ENCODE peak calls at places on chromosomes 3 and 15, in six cellular contexts. One of them, this sample, is unnamed.

GRCh38 chr3:197154-197855 is 742 bp downstream of the CHL1 start:
- DNase-seq in WTC11: no peak
- DNase-seq in HCT116: no peak
- DNase-seq in K562: no peak
- DNase-seq in GM12878: no peak
- DNase-seq in HepG2: no peak
- DNase-seq in this sample: no peak

GRCh38 chr3:66402596-66403267 is 98.1 kb downstream of the LRIG1 start:
- DNase-seq in WTC11: no peak
- DNase-seq in HCT116: no peak
- DNase-seq in K562: peak; percentile 14
- DNase-seq in GM12878: no peak
- DNase-seq in HepG2: no peak
- DNase-seq in this sample: no peak

GRCh38 chr3:113214227-113214626 is 2.9 kb downstream of the BOC start:
- DNase-seq in WTC11: no peak
- DNase-seq in HCT116: no peak
- DNase-seq in K562: no peak
- DNase-seq in GM12878: no peak
- DNase-seq in HepG2: no peak
- DNase-seq in this sample: no peak

GRCh38 chr3:9402410-9403228 is 5.2 kb downstream of the SETD5 start:
- DNase-seq in WTC11: peak; percentile 88
- DNase-seq in HCT116: no peak
- DNase-seq in K562: peak; percentile 95
- DNase-seq in GM12878: no peak
- DNase-seq in HepG2: peak; percentile 88
- DNase-seq in this sample: peak; percentile 48

GRCh38 chr3:17039579-17039978 is 154.8 kb downstream of the PLCL2 start:
- DNase-seq in WTC11: no peak
- DNase-seq in HCT116: peak; percentile 78
- DNase-seq in K562: no peak
- DNase-seq in GM12878: no peak
- DNase-seq in HepG2: no peak
- DNase-seq in this sample: no peak

GRCh38 chr15:25250906-25251622 is 187.8 kb downstream of the UBE3A start:
- DNase-seq in WTC11: peak; percentile 2
- DNase-seq in HCT116: no peak
- DNase-seq in K562: no peak
- DNase-seq in GM12878: no peak
- DNase-seq in HepG2: no peak
- DNase-seq in this sample: no peak

GRCh38 chr3:113746955-113747718 is at the start of gene ATP6V1A:
- DNase-seq in WTC11: peak; percentile 72
- DNase-seq in HCT116: no peak
- DNase-seq in K562: peak; percentile 73
- DNase-seq in GM12878: no peak
- DNase-seq in HepG2: peak; percentile 11
- DNase-seq in this sample: peak; percentile 71

GRCh38 chr15:57364282-57365007 is 11.9 kb upstream of the CGNL1 start:
- DNase-seq in WTC11: peak; percentile 56
- DNase-seq in HCT116: no peak
- DNase-seq in K562: no peak
- DNase-seq in GM12878: no peak
- DNase-seq in HepG2: peak; percentile 15
- DNase-seq in this sample: peak; percentile 19

GRCh38 chr3:42210731-42211130 is 55.3 kb downstream of the CCK start:
- DNase-seq in WTC11: no peak
- DNase-seq in HCT116: no peak
- DNase-seq in K562: no peak
- DNase-seq in GM12878: no peak
- DNase-seq in HepG2: peak; percentile 27
- DNase-seq in this sample: no peak

GRCh38 chr3:126376464-126376863 is 18.2 kb upstream of the CFAP100 start:
- DNase-seq in WTC11: peak; percentile 2
- DNase-seq in HCT116: no peak
- DNase-seq in K562: no peak
- DNase-seq in GM12878: no peak
- DNase-seq in HepG2: no peak
- DNase-seq in this sample: no peak

GRCh38 chr3:150627557-150627956 is 24.4 kb downstream of the SELENOT start:
- DNase-seq in WTC11: no peak
- DNase-seq in HCT116: no peak
- DNase-seq in K562: no peak
- DNase-seq in GM12878: no peak
- DNase-seq in HepG2: no peak
- DNase-seq in this sample: no peak

GRCh38 chr3:195904364-195904763 is 4.0 kb downstream of the TNK2 start:
- DNase-seq in WTC11: no peak
- DNase-seq in HCT116: no peak
- DNase-seq in K562: no peak
- DNase-seq in GM12878: no peak
- DNase-seq in HepG2: no peak
- DNase-seq in this sample: no peak

GRCh38 chr3:34212671-34213070 is 414.2 kb downstream of the PDCD6IP start:
- DNase-seq in WTC11: no peak
- DNase-seq in HCT116: no peak
- DNase-seq in K562: no peak
- DNase-seq in GM12878: no peak
- DNase-seq in HepG2: no peak
- DNase-seq in this sample: no peak

GRCh38 chr3:40876496-40876895 is 322.8 kb upstream of the CTNNB1 start:
- DNase-seq in WTC11: no peak
- DNase-seq in HCT116: no peak
- DNase-seq in K562: no peak
- DNase-seq in GM12878: no peak
- DNase-seq in HepG2: peak; percentile 33
- DNase-seq in this sample: no peak

GRCh38 chr15:71278989-71279756 is 163.9 kb downstream of the THSD4 start:
- DNase-seq in WTC11: no peak
- DNase-seq in HCT116: no peak
- DNase-seq in K562: no peak
- DNase-seq in GM12878: no peak
- DNase-seq in HepG2: peak; percentile 72
- DNase-seq in this sample: peak; percentile 58

GRCh38 chr15:76059320-76060097 is at the start of gene TMEM266:
- DNase-seq in WTC11: peak; percentile 77
- DNase-seq in HCT116: no peak
- DNase-seq in K562: peak; percentile 47
- DNase-seq in GM12878: no peak
- DNase-seq in HepG2: no peak
- DNase-seq in this sample: peak; percentile 90

GRCh38 chr3:63968612-63969350 is 54.5 kb downstream of the PSMD6 start:
- DNase-seq in WTC11: no peak
- DNase-seq in HCT116: no peak
- DNase-seq in K562: no peak
- DNase-seq in GM12878: no peak
- DNase-seq in HepG2: no peak
- DNase-seq in this sample: no peak

GRCh38 chr15:42549052-42549491 is 434 bp downstream of the HAUS2 start:
- DNase-seq in WTC11: no peak
- DNase-seq in HCT116: no peak
- DNase-seq in K562: peak; percentile 65
- DNase-seq in GM12878: no peak
- DNase-seq in HepG2: peak; percentile 12
- DNase-seq in this sample: no peak

GRCh38 chr15:73022156-73022555 is 30.1 kb upstream of the NEO1 start:
- DNase-seq in WTC11: no peak
- DNase-seq in HCT116: no peak
- DNase-seq in K562: no peak
- DNase-seq in GM12878: no peak
- DNase-seq in HepG2: no peak
- DNase-seq in this sample: no peak

GRCh38 chr3:117719316-117719926 is 1009.8 kb downstream of the TUSC7 start:
- DNase-seq in WTC11: no peak
- DNase-seq in HCT116: peak; percentile 0
- DNase-seq in K562: peak; percentile 1
- DNase-seq in GM12878: no peak
- DNase-seq in HepG2: peak; percentile 8
- DNase-seq in this sample: peak; percentile 17

GRCh38 chr15:76999996-77000395 is 5.1 kb downstream of the PSTPIP1 start:
- DNase-seq in WTC11: no peak
- DNase-seq in HCT116: no peak
- DNase-seq in K562: no peak
- DNase-seq in GM12878: no peak
- DNase-seq in HepG2: no peak
- DNase-seq in this sample: no peak

GRCh38 chr15:69290346-69291164 is 8.2 kb upstream of the PAQR5 start:
- DNase-seq in WTC11: no peak
- DNase-seq in HCT116: no peak
- DNase-seq in K562: no peak
- DNase-seq in GM12878: no peak
- DNase-seq in HepG2: no peak
- DNase-seq in this sample: no peak
- TF ChIP-seq SP1 in WTC11: no peak
- TF ChIP-seq SP1 in HCT116: no peak
- TF ChIP-seq SP1 in K562: no peak
- TF ChIP-seq SP1 in GM12878: no peak
- TF ChIP-seq SP1 in HepG2: no peak
- TF ChIP-seq SP1 in this sample: no peak

GRCh38 chr15:100710213-100710612 is 107.8 kb downstream of the ASB7 start:
- DNase-seq in WTC11: no peak
- DNase-seq in HCT116: no peak
- DNase-seq in K562: no peak
- DNase-seq in GM12878: no peak
- DNase-seq in HepG2: no peak
- DNase-seq in this sample: no peak

GRCh38 chr15:100712226-100712625 is 109.8 kb downstream of the ASB7 start:
- DNase-seq in WTC11: no peak
- DNase-seq in HCT116: no peak
- DNase-seq in K562: no peak
- DNase-seq in GM12878: no peak
- DNase-seq in HepG2: no peak
- DNase-seq in this sample: no peak

GRCh38 chr15:100713163-100713867 is 110.9 kb downstream of the ASB7 start:
- DNase-seq in WTC11: no peak
- DNase-seq in HCT116: peak; percentile 93
- DNase-seq in K562: no peak
- DNase-seq in GM12878: no peak
- DNase-seq in HepG2: peak; percentile 72
- DNase-seq in this sample: no peak

GRCh38 chr15:100710744-100711478 is 108.5 kb downstream of the ASB7 start:
- DNase-seq in WTC11: no peak
- DNase-seq in HCT116: no peak
- DNase-seq in K562: no peak
- DNase-seq in GM12878: no peak
- DNase-seq in HepG2: no peak
- DNase-seq in this sample: no peak

DNA sequence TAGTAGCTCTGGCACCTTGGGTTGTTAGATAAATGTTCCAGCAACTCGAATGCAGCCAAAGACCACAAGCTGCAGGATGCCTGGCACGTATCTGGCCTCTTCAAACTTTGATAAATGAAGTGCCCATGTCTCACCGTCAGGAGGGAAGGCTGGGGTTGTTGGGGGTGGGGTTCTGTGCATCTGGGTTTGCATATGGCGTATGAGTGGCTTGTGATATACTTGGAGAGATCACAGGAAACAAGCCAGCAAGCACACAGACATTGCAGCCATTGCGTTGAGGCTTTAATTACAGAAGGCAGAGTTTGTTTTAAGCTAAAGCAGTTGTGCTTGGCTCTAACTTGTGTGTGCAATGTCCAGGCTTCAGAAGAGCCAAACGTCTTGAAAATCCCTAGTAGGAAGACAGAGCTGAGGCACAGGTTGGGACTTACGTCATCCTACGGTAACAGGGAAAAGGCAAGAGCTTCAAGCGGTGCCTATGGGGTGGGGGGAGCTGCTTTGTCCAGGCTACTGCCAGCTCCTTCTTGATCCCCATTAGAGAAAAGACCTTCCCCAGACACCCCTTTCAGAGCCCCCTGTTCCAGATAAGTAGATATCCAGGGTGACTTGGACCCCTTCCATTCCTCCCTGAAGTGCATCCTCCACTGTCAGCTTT is 109.2 kb downstream of the ASB7 start:
- DNase-seq in WTC11: no peak
- DNase-seq in HCT116: no peak
- DNase-seq in K562: no peak
- DNase-seq in GM12878: no peak
- DNase-seq in HepG2: no peak
- DNase-seq in this sample: no peak
- TF ChIP-seq SP1 in WTC11: no peak
- TF ChIP-seq SP1 in HCT116: no peak
- TF ChIP-seq SP1 in K562: no peak
- TF ChIP-seq SP1 in GM12878: no peak
- TF ChIP-seq SP1 in HepG2: no peak
- TF ChIP-seq SP1 in this sample: no peak

GRCh38 chr15:70267879-70268278 is 170.2 kb upstream of the TLE3 start:
- DNase-seq in WTC11: no peak
- DNase-seq in HCT116: no peak
- DNase-seq in K562: no peak
- DNase-seq in GM12878: no peak
- DNase-seq in HepG2: no peak
- DNase-seq in this sample: no peak
- TF ChIP-seq SP1 in WTC11: no peak
- TF ChIP-seq SP1 in HCT116: no peak
- TF ChIP-seq SP1 in K562: no peak
- TF ChIP-seq SP1 in GM12878: no peak
- TF ChIP-seq SP1 in HepG2: no peak
- TF ChIP-seq SP1 in this sample: no peak

GRCh38 chr3:190443257-190443656 is 6.4 kb downstream of the TMEM207 start:
- DNase-seq in WTC11: no peak
- DNase-seq in HCT116: no peak
- DNase-seq in K562: no peak
- DNase-seq in GM12878: no peak
- DNase-seq in HepG2: peak; percentile 13
- DNase-seq in this sample: no peak
- TF ChIP-seq SP1 in WTC11: no peak
- TF ChIP-seq SP1 in HCT116: no peak
- TF ChIP-seq SP1 in K562: no peak
- TF ChIP-seq SP1 in GM12878: no peak
- TF ChIP-seq SP1 in HepG2: no peak
- TF ChIP-seq SP1 in this sample: no peak

GRCh38 chr15:35080226-35080625 is 4.9 kb downstream of the NANOGP8 start:
- DNase-seq in WTC11: no peak
- DNase-seq in HCT116: no peak
- DNase-seq in K562: no peak
- DNase-seq in GM12878: no peak
- DNase-seq in HepG2: no peak
- DNase-seq in this sample: no peak

GRCh38 chr15:35078221-35078915 is 6.7 kb downstream of the NANOGP8 start:
- DNase-seq in WTC11: peak; percentile 42
- DNase-seq in HCT116: peak; percentile 44
- DNase-seq in K562: peak; percentile 74
- DNase-seq in GM12878: no peak
- DNase-seq in HepG2: peak; percentile 44
- DNase-seq in this sample: peak; percentile 50
- TF ChIP-seq SP1 in WTC11: no peak
- TF ChIP-seq SP1 in HCT116: no peak
- TF ChIP-seq SP1 in K562: no peak
- TF ChIP-seq SP1 in GM12878: no peak
- TF ChIP-seq SP1 in HepG2: no peak
- TF ChIP-seq SP1 in this sample: no peak